ENCODE peak calls at places on chromosome 12, in nine cellular contexts. J is heart left ventricle, P is fibroblast of mammary gland, Q is A549, U is dorsolateral prefrontal cortex, C is astrocyte of the spinal cord, N is Peyer's patch, Z is AG09309, I is BJ. D is an unnamed sample.

GRCh38 chr12:128763395-128763794 is 60.4 kb downstream of the SLC15A4 start:
- DNase-seq in J (no peak), P (no peak), Q (no peak), U (no peak), C (no peak), N (no peak), Z (no peak), I (no peak), D (no peak)

GRCh38 chr12:121400332-121401139 is 618 bp downstream of the RNF34 start:
- DNase-seq in J (peak), P (peak), Q (no peak), U (no peak), C (peak), N (peak), Z (no peak), I (no peak), D (no peak)

GRCh38 chr12:84766375-84766774 is 146.2 kb downstream of the SLC6A15 start:
- DNase-seq in J (no peak), P (no peak), Q (no peak), U (no peak), C (no peak), N (no peak), Z (no peak), I (no peak), D (no peak)

GRCh38 chr12:47801170-47801903 is 18.4 kb downstream of the HDAC7 start:
- DNase-seq in J (peak), P (no peak), Q (no peak), U (no peak), C (no peak), N (no peak), Z (no peak), I (no peak), D (peak)

GRCh38 chr12:130119241-130119861 is 42.9 kb upstream of the FZD10 start:
- DNase-seq in J (no peak), P (no peak), Q (no peak), U (no peak), C (no peak), N (no peak), Z (no peak), I (no peak), D (no peak)

GRCh38 chr12:47307680-47308399 is 228.1 kb upstream of the AMIGO2 start:
- DNase-seq in J (peak), P (peak), Q (peak), U (no peak), C (peak), N (peak), Z (peak), I (no peak), D (peak)

GRCh38 chr12:3366451-3367155 is 124.4 kb upstream of the PRMT8 start:
- DNase-seq in J (no peak), P (no peak), Q (no peak), U (no peak), C (no peak), N (no peak), Z (no peak), I (no peak), D (no peak)

GRCh38 chr12:47686645-47687240 is 19.1 kb downstream of the RPAP3 start:
- DNase-seq in J (no peak), P (peak), Q (peak), U (no peak), C (peak), N (no peak), Z (peak), I (no peak), D (no peak)

GRCh38 chr12:15987696-15988095 is 76.6 kb downstream of the DERA start:
- DNase-seq in J (peak), P (no peak), Q (no peak), U (no peak), C (no peak), N (no peak), Z (no peak), I (no peak), D (no peak)

GRCh38 chr12:2292560-2292959 is 239.8 kb downstream of the CACNA1C start:
- DNase-seq in J (no peak), P (no peak), Q (no peak), U (no peak), C (no peak), N (no peak), Z (no peak), I (no peak), D (no peak)

GRCh38 chr12:102433304-102433703 is 47.1 kb downstream of the IGF1 start:
- DNase-seq in J (no peak), P (no peak), Q (no peak), U (no peak), C (no peak), N (no peak), Z (no peak), I (no peak), D (no peak)

GRCh38 chr12:14613718-14614117 is 46.0 kb upstream of the PLBD1 start:
- DNase-seq in J (no peak), P (no peak), Q (no peak), U (no peak), C (no peak), N (peak), Z (no peak), I (no peak), D (no peak)

GRCh38 chr12:66612053-66612775 is 66.7 kb downstream of the GRIP1 start:
- DNase-seq in J (no peak), P (no peak), Q (no peak), U (no peak), C (no peak), N (no peak), Z (no peak), I (no peak), D (no peak)

GRCh38 chr12:46832084-46832704 is 6.4 kb upstream of the SLC38A4 start:
- DNase-seq in J (no peak), P (no peak), Q (no peak), U (no peak), C (no peak), N (no peak), Z (no peak), I (no peak), D (no peak)

GRCh38 chr12:67269632-67270578 is 747 bp downstream of the CAND1 start:
- DNase-seq in J (peak), P (no peak), Q (peak), U (peak), C (no peak), N (peak), Z (no peak), I (no peak), D (no peak)

GRCh38 chr12:20624718-20625117 is 70.4 kb upstream of the SLCO1C1 start:
- DNase-seq in J (no peak), P (peak), Q (no peak), U (no peak), C (peak), N (no peak), Z (no peak), I (no peak), D (no peak)
- TF ChIP-seq CTCF in J (peak), P (peak), Q (peak), U (no peak), C (peak), N (no peak), Z (peak), I (peak), D (peak)

DNA sequence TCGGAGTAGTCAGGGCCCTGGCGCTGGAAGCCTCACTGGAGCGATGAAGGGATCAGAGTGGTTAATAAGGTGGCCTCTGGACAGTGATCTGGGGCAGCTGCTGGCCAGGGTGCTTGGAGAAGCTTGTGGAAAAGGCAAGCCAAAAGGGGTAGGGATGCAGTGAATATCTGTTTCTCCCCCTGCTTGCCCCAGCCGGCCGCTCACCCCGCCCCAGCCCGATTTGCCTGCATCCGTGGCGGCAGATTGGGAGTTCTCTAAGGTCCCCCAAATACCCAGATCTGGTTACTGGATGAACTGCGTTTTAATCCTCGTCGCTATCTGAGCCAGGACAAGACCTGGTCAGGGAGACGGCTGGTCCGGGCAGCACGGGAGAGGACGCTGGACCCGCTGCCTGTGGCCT is 7.2 kb upstream of the HOXC6 start:
- DNase-seq in J (no peak), P (no peak), Q (no peak), U (no peak), C (no peak), N (no peak), Z (no peak), I (no peak), D (no peak)
- H3K4me3 ChIP-seq in J (no peak), P (peak), Q (no peak), U (no peak), C (peak), N (peak), Z (peak), I (no peak), D (peak)

GRCh38 chr12:23504043-23504442 is 445.4 kb downstream of the SOX5 start:
- DNase-seq in J (no peak), P (no peak), Q (no peak), U (no peak), C (no peak), N (no peak), Z (no peak), I (no peak), D (no peak)
- TF ChIP-seq CTCF in J (no peak), P (no peak), Q (no peak), U (no peak), C (no peak), N (no peak), Z (no peak), I (no peak), D (no peak)

GRCh38 chr12:91222746-91223145 is 40.1 kb upstream of the DCN start:
- DNase-seq in J (no peak), P (peak), Q (no peak), U (no peak), C (peak), N (no peak), Z (no peak), I (peak), D (no peak)
- H3K4me3 ChIP-seq in J (no peak), P (no peak), Q (no peak), U (no peak), C (no peak), N (no peak), Z (no peak), I (no peak), D (no peak)

DNA sequence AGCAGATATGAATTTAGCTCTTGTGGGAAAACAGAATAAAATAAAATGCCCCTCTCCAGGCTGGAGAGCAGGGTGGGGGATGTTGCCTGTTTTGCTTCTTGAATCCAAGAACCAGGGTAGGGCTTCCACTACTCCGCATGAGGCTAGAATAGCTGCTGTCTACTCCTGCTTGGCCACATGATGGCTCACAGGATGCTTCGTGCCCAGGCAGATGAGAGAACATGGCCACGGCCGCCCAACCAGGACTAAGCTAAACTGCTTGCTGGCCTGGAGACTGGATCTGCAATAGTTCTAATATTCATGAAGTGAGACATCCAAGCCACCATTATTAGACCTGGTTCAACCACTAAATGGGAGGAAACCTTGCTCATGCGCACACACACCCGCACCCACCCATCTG is 122.2 kb upstream of the METAP2 start:
- DNase-seq in J (peak), P (peak), Q (no peak), U (no peak), C (no peak), N (no peak), Z (no peak), I (no peak), D (no peak)
- TF ChIP-seq CTCF in J (peak), P (no peak), Q (no peak), U (no peak), C (no peak), N (no peak), Z (no peak), I (no peak), D (no peak)

GRCh38 chr12:53474819-53475218 is 22.9 kb downstream of the PCBP2 start:
- DNase-seq in J (no peak), P (no peak), Q (no peak), U (no peak), C (no peak), N (no peak), Z (no peak), I (no peak), D (no peak)
- H3K4me3 ChIP-seq in J (no peak), P (no peak), Q (no peak), U (no peak), C (no peak), N (no peak), Z (no peak), I (no peak), D (no peak)

GRCh38 chr12:56450241-56450640 is 1.0 kb upstream of the TIMELESS start:
- DNase-seq in J (no peak), P (no peak), Q (no peak), U (no peak), C (no peak), N (no peak), Z (no peak), I (no peak), D (no peak)

GRCh38 chr12:56448860-56449621 is at the start of gene TIMELESS:
- DNase-seq in J (peak), P (peak), Q (peak), U (peak), C (peak), N (peak), Z (no peak), I (peak), D (peak)

GRCh38 chr12:56449622-56449984 is 377 bp upstream of the TIMELESS start:
- DNase-seq in J (no peak), P (no peak), Q (peak), U (no peak), C (no peak), N (no peak), Z (no peak), I (no peak), D (no peak)

GRCh38 chr12:56454557-56454956 is at the start of gene MIP:
- DNase-seq in J (no peak), P (no peak), Q (no peak), U (no peak), C (no peak), N (no peak), Z (no peak), I (no peak), D (no peak)

GRCh38 chr12:56451147-56451546 is 1.9 kb upstream of the TIMELESS start:
- DNase-seq in J (no peak), P (no peak), Q (no peak), U (no peak), C (no peak), N (no peak), Z (no peak), I (no peak), D (no peak)
- TF ChIP-seq CTCF in J (no peak), P (no peak), Q (no peak), U (no peak), C (no peak), N (no peak), Z (no peak), I (no peak), D (no peak)